ENCODE peak calls at places on chromosomes 4 and X, in four cellular contexts. One of them, this sample, is unnamed.

GRCh38 chrX:12798601-12799000 is 7.4 kb downstream of the PRPS2 start:
- DNase-seq in fibroblast of mammary gland: no peak
- DNase-seq in keratinocyte: no peak
- DNase-seq in heart left ventricle: no peak
- DNase-seq in this sample: no peak

GRCh38 chr4:138107023-138107422 is 135.1 kb downstream of the SLC7A11 start:
- DNase-seq in heart left ventricle: no peak
- DNase-seq in fibroblast of mammary gland: no peak
- DNase-seq in keratinocyte: no peak
- DNase-seq in this sample: no peak

GRCh38 chr4:3290889-3291321 is 1.9 kb upstream of the RGS12 start:
- DNase-seq in heart left ventricle: no peak
- DNase-seq in keratinocyte: no peak
- DNase-seq in fibroblast of mammary gland: no peak
- DNase-seq in this sample: no peak

GRCh38 chr4:185512516-185512915 is 22.8 kb downstream of the PDLIM3 start:
- DNase-seq in keratinocyte: no peak
- DNase-seq in heart left ventricle: no peak
- DNase-seq in fibroblast of mammary gland: peak; percentile 60
- DNase-seq in this sample: peak; percentile 48

GRCh38 chrX:149527705-149528104 is 13.1 kb upstream of the EOLA1 start:
- DNase-seq in keratinocyte: no peak
- DNase-seq in heart left ventricle: no peak
- DNase-seq in fibroblast of mammary gland: peak; percentile 31
- DNase-seq in this sample: peak; percentile 50

GRCh38 chr4:54217642-54218486 is 11.2 kb upstream of the PDGFRA start:
- DNase-seq in keratinocyte: peak; percentile 66
- DNase-seq in fibroblast of mammary gland: peak; percentile 98
- DNase-seq in heart left ventricle: peak; percentile 82
- DNase-seq in this sample: peak; percentile 79

GRCh38 chr4:128060130-128060619 is 937 bp upstream of the LARP1B start:
- DNase-seq in fibroblast of mammary gland: peak; percentile 36
- DNase-seq in heart left ventricle: no peak
- DNase-seq in keratinocyte: no peak
- DNase-seq in this sample: no peak

GRCh38 chrX:150566734-150567182 is 1.7 kb upstream of the MTM1 start:
- DNase-seq in fibroblast of mammary gland: no peak
- DNase-seq in keratinocyte: no peak
- DNase-seq in heart left ventricle: no peak
- DNase-seq in this sample: no peak

GRCh38 chr4:40923326-40924095 is 173.8 kb downstream of the NSUN7 start:
- DNase-seq in fibroblast of mammary gland: no peak
- DNase-seq in keratinocyte: no peak
- DNase-seq in heart left ventricle: no peak
- DNase-seq in this sample: no peak

GRCh38 chr4:74111990-74112389 is 13.0 kb upstream of the CXCL2 start:
- DNase-seq in fibroblast of mammary gland: peak; percentile 88
- DNase-seq in keratinocyte: peak; percentile 97
- DNase-seq in heart left ventricle: no peak
- DNase-seq in this sample: no peak

GRCh38 chr4:142519342-142519741 is 326.8 kb downstream of the INPP4B start:
- DNase-seq in heart left ventricle: no peak
- DNase-seq in fibroblast of mammary gland: no peak
- DNase-seq in keratinocyte: no peak
- DNase-seq in this sample: no peak

GRCh38 chrX:72712094-72712755 is 1.9 kb downstream of the PHKA1 start:
- DNase-seq in fibroblast of mammary gland: peak; percentile 43
- DNase-seq in keratinocyte: no peak
- DNase-seq in heart left ventricle: no peak
- DNase-seq in this sample: no peak

GRCh38 chrX:56763556-56764152 is 34.6 kb downstream of the NBDY start:
- DNase-seq in keratinocyte: no peak
- DNase-seq in heart left ventricle: peak; percentile 78
- DNase-seq in fibroblast of mammary gland: peak; percentile 77
- DNase-seq in this sample: no peak

GRCh38 chrX:27883468-27884092 is 75.8 kb downstream of the MAGEB10 start:
- DNase-seq in keratinocyte: no peak
- DNase-seq in heart left ventricle: no peak
- DNase-seq in fibroblast of mammary gland: no peak
- DNase-seq in this sample: no peak

GRCh38 chr4:113784497-113785254 is 23.1 kb upstream of the CAMK2D start:
- DNase-seq in keratinocyte: peak; percentile 35
- DNase-seq in heart left ventricle: no peak
- DNase-seq in fibroblast of mammary gland: peak; percentile 99
- DNase-seq in this sample: peak; percentile 97

GRCh38 chr4:182874158-182874855 is 42.9 kb downstream of the DCTD start:
- DNase-seq in heart left ventricle: no peak
- DNase-seq in fibroblast of mammary gland: no peak
- DNase-seq in keratinocyte: no peak
- DNase-seq in this sample: no peak

GRCh38 chr4:77095101-77095826 is 19.5 kb upstream of the CCNI start:
- DNase-seq in fibroblast of mammary gland: peak; percentile 49
- DNase-seq in heart left ventricle: peak; percentile 83
- DNase-seq in keratinocyte: no peak
- DNase-seq in this sample: peak; percentile 56

GRCh38 chrX:56232221-56233082 is at the start of gene KLF8:
- DNase-seq in heart left ventricle: peak; percentile 34
- DNase-seq in keratinocyte: peak; percentile 19
- DNase-seq in fibroblast of mammary gland: peak; percentile 15
- DNase-seq in this sample: no peak

GRCh38 chr4:154877110-154877760 is 96.2 kb downstream of the RBM46 start:
- DNase-seq in keratinocyte: no peak
- DNase-seq in heart left ventricle: no peak
- DNase-seq in fibroblast of mammary gland: peak; percentile 48
- DNase-seq in this sample: no peak

GRCh38 chr4:41933997-41934812 is 1.0 kb upstream of the TMEM33 start:
- DNase-seq in fibroblast of mammary gland: peak; percentile 5
- DNase-seq in keratinocyte: no peak
- DNase-seq in heart left ventricle: no peak
- DNase-seq in this sample: no peak

GRCh38 chr4:87103691-87104187 is 116.7 kb downstream of the KLHL8 start:
- DNase-seq in fibroblast of mammary gland: peak; percentile 85
- DNase-seq in keratinocyte: peak; percentile 55
- DNase-seq in heart left ventricle: no peak
- DNase-seq in this sample: peak; percentile 82

GRCh38 chrX:143788265-143788664 is 67.7 kb upstream of the SPANXN2 start:
- DNase-seq in fibroblast of mammary gland: peak; percentile 46
- DNase-seq in keratinocyte: no peak
- DNase-seq in heart left ventricle: no peak
- DNase-seq in this sample: no peak
- TF ChIP-seq CTCF in fibroblast of mammary gland: peak; percentile 58
- TF ChIP-seq CTCF in keratinocyte: peak; percentile 56
- TF ChIP-seq CTCF in heart left ventricle: no peak
- TF ChIP-seq CTCF in this sample: peak; percentile 67

GRCh38 chrX:9315086-9315485 is 149.8 kb upstream of the TBL1X start:
- DNase-seq in fibroblast of mammary gland: no peak
- DNase-seq in keratinocyte: no peak
- DNase-seq in heart left ventricle: no peak
- DNase-seq in this sample: no peak

GRCh38 chrX:9318213-9318612 is 146.6 kb upstream of the TBL1X start:
- DNase-seq in heart left ventricle: no peak
- DNase-seq in fibroblast of mammary gland: no peak
- DNase-seq in keratinocyte: no peak
- DNase-seq in this sample: no peak

GRCh38 chrX:9318761-9319160 is 146.1 kb upstream of the TBL1X start:
- DNase-seq in heart left ventricle: no peak
- DNase-seq in fibroblast of mammary gland: no peak
- DNase-seq in keratinocyte: no peak
- DNase-seq in this sample: no peak

GRCh38 chrX:9317174-9317573 is 147.7 kb upstream of the TBL1X start:
- DNase-seq in fibroblast of mammary gland: no peak
- DNase-seq in heart left ventricle: no peak
- DNase-seq in keratinocyte: no peak
- DNase-seq in this sample: no peak

GRCh38 chrX:9316096-9316495 is 148.8 kb upstream of the TBL1X start:
- DNase-seq in keratinocyte: no peak
- DNase-seq in fibroblast of mammary gland: no peak
- DNase-seq in heart left ventricle: no peak
- DNase-seq in this sample: no peak
- TF ChIP-seq CTCF in keratinocyte: no peak
- TF ChIP-seq CTCF in fibroblast of mammary gland: no peak
- TF ChIP-seq CTCF in heart left ventricle: no peak
- TF ChIP-seq CTCF in this sample: no peak

GRCh38 chrX:118974088-118974907 is at the start of gene LONRF3:
- DNase-seq in keratinocyte: no peak
- DNase-seq in heart left ventricle: peak; percentile 66
- DNase-seq in fibroblast of mammary gland: peak; percentile 42
- DNase-seq in this sample: peak; percentile 3

GRCh38 chrX:118973389-118974087 is 880 bp upstream of the LONRF3 start:
- DNase-seq in keratinocyte: no peak
- DNase-seq in heart left ventricle: no peak
- DNase-seq in fibroblast of mammary gland: no peak
- DNase-seq in this sample: no peak

GRCh38 chrX:118975831-118976598 is 1.6 kb downstream of the LONRF3 start:
- DNase-seq in keratinocyte: no peak
- DNase-seq in fibroblast of mammary gland: peak; percentile 19
- DNase-seq in heart left ventricle: peak; percentile 79
- DNase-seq in this sample: no peak

GRCh38 chrX:118976599-118977340 is 2.4 kb downstream of the LONRF3 start:
- DNase-seq in keratinocyte: no peak
- DNase-seq in fibroblast of mammary gland: no peak
- DNase-seq in heart left ventricle: peak; percentile 40
- DNase-seq in this sample: no peak

DNA sequence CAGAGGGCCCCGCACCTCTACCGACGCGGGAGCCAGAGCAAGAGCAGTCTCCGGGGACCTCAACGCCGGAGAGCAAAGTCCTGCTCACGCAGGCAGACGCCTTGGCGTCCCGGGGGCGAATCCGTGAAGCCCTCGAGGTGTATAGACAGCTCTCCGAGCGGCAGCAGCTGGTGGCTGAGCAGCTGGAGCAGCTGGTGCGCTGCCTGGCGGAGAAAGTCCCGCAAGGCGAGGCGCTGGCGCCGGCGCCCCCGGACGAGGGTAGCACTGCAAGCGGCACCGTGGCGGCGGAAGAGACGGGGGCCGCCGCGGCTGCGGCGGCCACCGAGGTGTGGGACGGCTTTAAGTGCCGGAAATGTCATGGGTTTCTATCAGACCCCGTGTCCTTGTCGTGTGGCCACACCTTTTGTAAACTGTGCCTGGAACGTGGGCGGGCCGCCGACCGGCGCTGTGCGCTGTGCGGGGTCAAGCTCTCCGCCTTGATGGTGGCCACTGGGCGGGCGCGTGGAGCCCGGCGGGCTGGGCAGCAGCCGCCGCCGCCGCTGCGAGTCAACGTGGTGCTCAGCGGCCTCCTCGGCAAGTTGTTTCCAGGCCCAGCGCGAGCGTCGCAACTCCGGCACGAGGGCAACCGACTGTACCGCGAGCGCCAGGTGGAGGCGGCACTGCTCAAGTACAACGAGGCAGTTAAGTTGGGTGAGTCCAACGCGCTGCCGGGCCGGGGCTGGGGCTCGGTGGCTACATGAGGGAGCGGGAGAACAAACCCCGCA is 672 bp downstream of the LONRF3 start:
- DNase-seq in fibroblast of mammary gland: no peak
- DNase-seq in heart left ventricle: no peak
- DNase-seq in keratinocyte: no peak
- DNase-seq in this sample: no peak
- TF ChIP-seq CTCF in fibroblast of mammary gland: no peak
- TF ChIP-seq CTCF in heart left ventricle: no peak
- TF ChIP-seq CTCF in keratinocyte: peak; percentile 12
- TF ChIP-seq CTCF in this sample: no peak

DNA sequence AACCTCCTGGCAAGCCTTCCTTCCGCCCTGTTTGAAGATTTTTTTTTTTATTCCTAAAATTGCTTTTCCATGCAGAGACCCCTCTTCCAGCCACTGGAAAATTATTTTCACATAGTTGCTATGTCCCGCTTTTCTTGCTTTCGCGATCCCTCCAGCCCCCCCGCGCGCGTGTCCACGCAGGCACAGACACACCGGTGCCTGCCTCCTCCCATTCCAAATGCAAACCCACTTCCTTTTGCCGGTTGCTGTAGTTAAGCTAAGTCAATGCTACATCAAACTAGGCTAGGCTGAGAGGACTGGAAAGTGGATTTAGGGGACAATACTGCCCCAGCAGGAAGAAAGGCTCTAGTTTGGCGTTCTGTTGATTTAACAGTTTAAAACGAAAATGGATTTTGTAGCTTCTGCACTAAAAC is 111.0 kb downstream of the DHX15 start:
- DNase-seq in fibroblast of mammary gland: peak; percentile 30
- DNase-seq in keratinocyte: no peak
- DNase-seq in heart left ventricle: peak; percentile 35
- DNase-seq in this sample: peak; percentile 39
- TF ChIP-seq CTCF in fibroblast of mammary gland: no peak
- TF ChIP-seq CTCF in keratinocyte: peak; percentile 8
- TF ChIP-seq CTCF in heart left ventricle: no peak
- TF ChIP-seq CTCF in this sample: peak; percentile 59

GRCh38 chrX:24055043-24055356 is 244 bp downstream of the EIF2S3 start:
- DNase-seq in heart left ventricle: no peak
- DNase-seq in fibroblast of mammary gland: no peak
- DNase-seq in keratinocyte: no peak
- DNase-seq in this sample: no peak
- TF ChIP-seq CTCF in heart left ventricle: no peak
- TF ChIP-seq CTCF in fibroblast of mammary gland: no peak
- TF ChIP-seq CTCF in keratinocyte: no peak
- TF ChIP-seq CTCF in this sample: no peak

GRCh38 chr4:7943211-7943610 is 3.5 kb upstream of the AFAP1 start:
- DNase-seq in heart left ventricle: no peak
- DNase-seq in keratinocyte: no peak
- DNase-seq in fibroblast of mammary gland: no peak
- DNase-seq in this sample: no peak
- TF ChIP-seq CTCF in heart left ventricle: no peak
- TF ChIP-seq CTCF in keratinocyte: no peak
- TF ChIP-seq CTCF in fibroblast of mammary gland: no peak
- TF ChIP-seq CTCF in this sample: no peak

GRCh38 chr4:75781328-75781727 is 57.0 kb downstream of the USO1 start:
- DNase-seq in fibroblast of mammary gland: no peak
- DNase-seq in heart left ventricle: no peak
- DNase-seq in keratinocyte: no peak
- DNase-seq in this sample: no peak

GRCh38 chr4:75790024-75790423 is 65.6 kb downstream of the USO1 start:
- DNase-seq in heart left ventricle: no peak
- DNase-seq in keratinocyte: no peak
- DNase-seq in fibroblast of mammary gland: no peak
- DNase-seq in this sample: no peak

GRCh38 chr4:75786938-75787337 is 62.6 kb downstream of the USO1 start:
- DNase-seq in fibroblast of mammary gland: no peak
- DNase-seq in heart left ventricle: no peak
- DNase-seq in keratinocyte: no peak
- DNase-seq in this sample: no peak

DNA sequence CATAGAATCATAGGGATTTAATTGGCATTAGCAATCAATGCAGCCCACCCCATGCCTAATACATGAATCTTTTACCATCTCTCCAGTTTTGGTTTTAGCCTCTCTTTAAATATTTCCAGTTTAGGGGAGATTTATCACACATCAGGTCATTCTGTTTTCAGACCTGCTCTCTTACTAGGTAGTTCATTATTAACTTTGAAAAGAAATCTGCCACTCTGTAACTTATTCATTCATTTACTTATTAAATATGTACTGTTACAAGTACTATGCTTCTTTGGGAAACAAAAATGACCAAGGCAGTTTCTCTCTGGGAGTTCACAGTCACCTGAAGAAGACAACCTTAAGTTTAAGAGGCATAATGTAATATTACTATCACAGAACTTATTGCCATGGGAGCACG is 62.1 kb downstream of the USO1 start:
- DNase-seq in fibroblast of mammary gland: no peak
- DNase-seq in heart left ventricle: no peak
- DNase-seq in keratinocyte: no peak
- DNase-seq in this sample: no peak
- TF ChIP-seq CTCF in fibroblast of mammary gland: no peak
- TF ChIP-seq CTCF in heart left ventricle: no peak
- TF ChIP-seq CTCF in keratinocyte: no peak
- TF ChIP-seq CTCF in this sample: no peak

This sample was measured in HFFc6.